ENCODE peak calls at places on chromosomes 2 and 18, in five cellular contexts. J is H1, M is IMR-90, Q is neuronal stem cell, A is mesenchymal stem cell. V is an unnamed sample.

GRCh38 chr18:62438876-62439275 is 83.9 kb upstream of the ZCCHC2 start:
- DNase-seq in J (no peak), M (no peak), Q (no peak), A (no peak), V (no peak)

GRCh38 chr18:45365835-45366234 is 249.4 kb upstream of the SLC14A2 start:
- DNase-seq in J (no peak), M (no peak), Q (no peak), A (no peak), V (peak; percentile 63)

GRCh38 chr18:985301-985700 is 80.6 kb downstream of the ADCYAP1 start:
- DNase-seq in J (no peak), M (no peak), Q (no peak), A (no peak), V (no peak)

GRCh38 chr2:147320148-147320547 is 524.7 kb upstream of the ACVR2A start:
- DNase-seq in J (no peak), M (no peak), Q (no peak), A (no peak), V (no peak)

GRCh38 chr18:812673-813404 is 797 bp upstream of the YES1 start:
- DNase-seq in J (peak; percentile 71), M (peak; percentile 82), Q (no peak), A (peak; percentile 79), V (peak; percentile 70)

GRCh38 chr2:118121986-118122767 is 33.9 kb downstream of the INSIG2 start:
- DNase-seq in J (no peak), M (no peak), Q (no peak), A (no peak), V (peak; percentile 22)

GRCh38 chr2:48279347-48279746 is 250.6 kb upstream of the STON1 start:
- DNase-seq in J (no peak), M (no peak), Q (no peak), A (no peak), V (no peak)

GRCh38 chr18:26546875-26547301 is 1.5 kb downstream of the KCTD1 start:
- DNase-seq in J (peak; percentile 72), M (no peak), Q (no peak), A (no peak), V (no peak)

GRCh38 chr18:62720048-62720447 is 4.7 kb downstream of the PHLPP1 start:
- DNase-seq in J (no peak), M (no peak), Q (no peak), A (no peak), V (no peak)

GRCh38 chr2:112724611-112725525 is 4.0 kb downstream of the NT5DC4 start:
- DNase-seq in J (no peak), M (no peak), Q (no peak), A (no peak), V (no peak)

GRCh38 chr18:46718501-46719341 is 38.1 kb downstream of the ST8SIA5 start:
- DNase-seq in J (no peak), M (peak; percentile 68), Q (no peak), A (peak; percentile 92), V (peak; percentile 3)

GRCh38 chr2:105919826-105920225 is 175.1 kb downstream of the NCK2 start:
- DNase-seq in J (peak; percentile 84), M (peak; percentile 62), Q (no peak), A (peak; percentile 25), V (no peak)

GRCh38 chr2:85195956-85196355 is 62.8 kb downstream of the TCF7L1 start:
- DNase-seq in J (no peak), M (no peak), Q (no peak), A (no peak), V (no peak)

GRCh38 chr2:216188956-216189355 is 79.8 kb downstream of the XRCC5 start:
- DNase-seq in J (no peak), M (peak; percentile 18), Q (no peak), A (peak; percentile 45), V (peak; percentile 43)

GRCh38 chr2:224951723-224952481 is 90.4 kb downstream of the DOCK10 start:
- DNase-seq in J (no peak), M (peak; percentile 24), Q (no peak), A (no peak), V (no peak)

GRCh38 chr2:222805591-222806304 is 55.1 kb upstream of the ACSL3 start:
- DNase-seq in J (no peak), M (no peak), Q (no peak), A (peak; percentile 36), V (no peak)

GRCh38 chr2:85971369-85971768 is 82.6 kb upstream of the ST3GAL5 start:
- DNase-seq in J (no peak), M (peak; percentile 74), Q (no peak), A (peak; percentile 33), V (no peak)

GRCh38 chr2:174844295-174844708 is 80.0 kb upstream of the CHRNA1 start:
- DNase-seq in J (no peak), M (no peak), Q (no peak), A (no peak), V (no peak)

GRCh38 chr2:36507408-36507812 is 90.6 kb downstream of the FEZ2 start:
- DNase-seq in J (no peak), M (peak; percentile 65), Q (peak; percentile 31), A (peak; percentile 78), V (peak; percentile 66)

GRCh38 chr2:68282814-68283812 is 30.8 kb upstream of the PPP3R1 start:
- DNase-seq in J (no peak), M (peak; percentile 61), Q (no peak), A (peak; percentile 54), V (peak; percentile 64)

GRCh38 chr2:157439792-157440186 is 4.1 kb downstream of the CYTIP start:
- DNase-seq in J (no peak), M (no peak), Q (no peak), A (no peak), V (no peak)

GRCh38 chr2:50449306-50449705 is 582.6 kb downstream of the NRXN1 start:
- DNase-seq in J (no peak), M (no peak), Q (no peak), A (no peak), V (no peak)

GRCh38 chr2:96505231-96505889 is at the start of gene NEURL3:
- DNase-seq in J (peak; percentile 32), M (peak; percentile 74), Q (no peak), A (peak; percentile 43), V (peak; percentile 61)

GRCh38 chr2:118029025-118029424 is 15.2 kb upstream of the CCDC93 start:
- DNase-seq in J (no peak), M (no peak), Q (no peak), A (no peak), V (no peak)

GRCh38 chr2:159292157-159292556 is 5.7 kb upstream of the WDSUB1 start:
- DNase-seq in J (no peak), M (no peak), Q (no peak), A (no peak), V (no peak)

GRCh38 chr2:110871637-110872036 is 139.3 kb downstream of the ACOXL start:
- DNase-seq in J (no peak), M (no peak), Q (no peak), A (no peak), V (no peak)

GRCh38 chr2:65999103-65999502 is 435.8 kb upstream of the MEIS1 start:
- DNase-seq in J (no peak), M (no peak), Q (no peak), A (no peak), V (no peak)

GRCh38 chr2:233835230-233836186 is 18.8 kb downstream of the HJURP start:
- DNase-seq in J (no peak), M (no peak), Q (no peak), A (no peak), V (no peak)

DNA sequence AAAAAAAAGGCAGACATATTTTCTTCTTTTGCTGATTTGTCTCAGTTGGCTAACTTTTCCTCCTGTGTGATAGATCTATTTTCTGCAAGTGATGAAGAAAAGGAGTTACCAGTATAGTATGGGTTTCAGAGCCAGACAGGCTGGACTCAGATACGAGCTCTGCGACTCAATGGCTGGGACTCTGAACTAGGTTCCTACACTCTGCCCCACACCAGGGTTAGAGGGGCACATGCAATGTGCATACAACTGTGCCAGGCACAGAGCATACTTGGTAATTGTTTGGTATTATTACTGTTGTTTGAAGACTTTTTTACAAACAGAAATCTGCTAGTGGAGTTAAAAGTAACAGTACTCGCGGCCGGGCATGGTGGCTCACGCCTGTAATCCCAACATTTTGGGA is 21.8 kb downstream of the RNF149 start:
- DNase-seq in J (no peak), M (no peak), Q (no peak), A (no peak), V (no peak)
- H2AFZ ChIP-seq in J (no peak overlapping the region), M (no peak overlapping the region), Q (no peak overlapping the region), A (no peak overlapping the region), V (no peak overlapping the region)

DNA sequence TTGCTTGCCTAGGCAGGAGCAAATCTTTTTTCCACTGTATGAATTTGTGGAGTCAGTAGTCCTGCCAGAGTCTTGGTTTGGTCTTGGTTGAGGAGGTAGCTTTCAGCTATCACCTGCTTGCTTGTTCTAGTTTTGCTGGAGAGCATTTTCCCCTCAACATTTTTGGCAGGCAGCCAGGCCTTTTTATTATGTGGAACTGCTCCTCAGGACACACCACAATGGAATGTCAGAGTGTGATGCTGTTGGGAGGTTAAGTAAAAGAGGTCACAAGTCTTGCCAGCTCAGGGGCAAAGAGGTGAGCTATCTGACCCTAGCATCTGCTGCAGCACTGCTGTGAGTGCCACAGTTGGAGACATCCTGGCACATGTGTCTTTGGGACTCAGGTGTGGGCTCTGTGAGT is 258.0 kb downstream of the CNTNAP5 start:
- DNase-seq in J (no peak), M (no peak), Q (no peak), A (no peak), V (peak; percentile 1)
- H2BK120ac ChIP-seq in J (no peak overlapping the region), M (no peak overlapping the region), Q (no peak overlapping the region), A (no peak overlapping the region), V (no peak overlapping the region)

GRCh38 chr2:231666171-231667095 is 41.9 kb upstream of the PTMA start:
- DNase-seq in J (peak; percentile 87), M (peak; percentile 91), Q (no peak), A (peak; percentile 96), V (peak; percentile 99)
- H4K91ac ChIP-seq in J (peak overlapping the region; percentile 98), M (peak overlapping the region; percentile 100), Q (peak overlapping the region; percentile 93), A (peak overlapping the region; percentile 87), V (peak overlapping the region; percentile 97)

DNA sequence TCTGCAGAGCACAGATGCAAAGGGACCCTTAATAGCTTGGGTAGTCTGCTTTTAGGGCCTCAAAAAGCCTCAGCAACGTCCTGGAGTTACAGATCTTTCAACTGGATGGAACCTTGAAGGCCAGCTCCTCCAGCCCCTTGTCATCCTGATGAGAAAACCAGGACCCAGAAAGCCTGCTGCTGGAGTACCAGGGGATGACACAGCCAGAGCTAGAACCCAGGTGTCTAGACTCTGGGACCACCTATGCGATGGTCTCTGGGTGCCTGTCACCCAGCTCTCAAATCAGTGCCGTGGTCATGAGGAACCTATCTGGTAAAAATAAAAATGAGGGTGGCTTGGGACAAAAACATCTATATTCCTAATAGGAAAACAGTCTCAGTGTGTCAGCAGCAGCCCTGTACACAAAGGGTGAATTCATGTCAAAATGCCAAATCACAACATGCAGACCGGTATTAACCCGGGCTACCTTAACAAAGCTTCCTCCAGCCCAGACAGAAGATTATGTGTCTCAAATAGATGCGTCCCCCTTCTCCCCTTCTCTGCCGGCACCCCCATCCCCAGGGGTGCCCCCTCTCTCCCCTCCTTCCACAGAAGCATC is 28.5 kb downstream of the SMAD7 start:
- DNase-seq in J (no peak), M (no peak), Q (no peak), A (no peak), V (no peak)
- H2AFZ ChIP-seq in J (no peak overlapping the region), M (peak overlapping the region; percentile 84), Q (no peak overlapping the region), A (no peak overlapping the region), V (no peak overlapping the region)